ENCODE peak calls at places on chromosome 15, in seven cellular contexts. E is adrenal gland, V is upper lobe of left lung, F is prostate gland, M is uterus, T is stomach, H is breast epithelium. U is an unnamed sample.

GRCh38 chr15:32824777-32825176 is 107.0 kb downstream of the GREM1 start:
- DNase-seq in E (no peak), T (no peak), V (no peak), F (no peak), H (no peak), M (no peak), U (no peak)

GRCh38 chr15:65916664-65917406 is 47.5 kb downstream of the RAB11A start:
- DNase-seq in E (peak), V (peak), T (peak), H (peak), F (peak), M (no peak), U (peak)

GRCh38 chr15:51493892-51494291 is 128.7 kb downstream of the DMXL2 start:
- DNase-seq in H (no peak), E (no peak), T (no peak), V (no peak), M (no peak), F (no peak), U (no peak)

GRCh38 chr15:68792901-68793766 is 27.6 kb downstream of the ANP32A start:
- DNase-seq in H (peak), M (no peak), F (peak), T (peak), V (peak), E (no peak), U (no peak)

GRCh38 chr15:53193149-53193548 is 403.0 kb upstream of the ONECUT1 start:
- DNase-seq in F (no peak), V (no peak), E (no peak), M (no peak), H (no peak), T (no peak), U (no peak)

GRCh38 chr15:80614711-80615360 is 80.3 kb upstream of the ABHD17C start:
- DNase-seq in M (no peak), F (no peak), E (no peak), V (no peak), T (no peak), H (no peak), U (no peak)

GRCh38 chr15:95563634-95564033 is 766.9 kb upstream of the NR2F2 start:
- DNase-seq in F (no peak), H (no peak), M (no peak), V (no peak), T (no peak), E (no peak), U (no peak)

GRCh38 chr15:39079296-39079834 is 501.5 kb upstream of the THBS1 start:
- DNase-seq in T (no peak), V (no peak), H (no peak), E (no peak), F (no peak), M (no peak), U (no peak)

GRCh38 chr15:52255008-52255407 is 40.6 kb downstream of the MYO5C start:
- DNase-seq in T (no peak), H (no peak), V (no peak), M (no peak), E (no peak), F (no peak), U (no peak)

GRCh38 chr15:67380921-67381320 is 126.3 kb downstream of the IQCH start:
- DNase-seq in H (no peak), E (no peak), M (no peak), T (no peak), F (no peak), V (no peak), U (no peak)

GRCh38 chr15:64845183-64845611 is 3.5 kb downstream of the PLEKHO2 start:
- DNase-seq in T (no peak), M (no peak), H (no peak), F (no peak), E (peak), V (peak), U (peak)

GRCh38 chr15:92908369-92909057 is 8.4 kb downstream of the CHD2 start:
- DNase-seq in T (no peak), E (no peak), F (peak), H (no peak), M (no peak), V (no peak), U (no peak)

GRCh38 chr15:23753248-23753647 is 66.1 kb upstream of the NDN start:
- DNase-seq in E (no peak), M (no peak), F (no peak), H (no peak), V (no peak), T (no peak), U (no peak)

GRCh38 chr15:48355377-48355776 is 24.1 kb downstream of the DUT start:
- DNase-seq in E (no peak), V (no peak), M (no peak), F (no peak), H (no peak), T (no peak), U (no peak)

GRCh38 chr15:68565701-68566100 is 13.1 kb upstream of the CORO2B start:
- DNase-seq in H (no peak), T (no peak), E (no peak), M (peak), V (no peak), F (no peak), U (no peak)

GRCh38 chr15:85581495-85581894 is 201.1 kb downstream of the AKAP13 start:
- DNase-seq in V (peak), M (peak), H (no peak), E (peak), T (peak), F (no peak), U (peak)

GRCh38 chr15:69390575-69390974 is 23.6 kb upstream of the KIF23 start:
- DNase-seq in E (no peak), H (no peak), V (no peak), M (no peak), F (no peak), T (no peak), U (no peak)

GRCh38 chr15:29571728-29572454 is 250.4 kb downstream of the TJP1 start:
- DNase-seq in V (no peak), H (no peak), M (no peak), T (no peak), E (peak), F (no peak), U (no peak)

GRCh38 chr15:84605225-84605882 is 4.5 kb downstream of the ZSCAN2 start:
- DNase-seq in M (no peak), T (no peak), F (no peak), H (no peak), V (no peak), E (no peak), U (no peak)

DNA sequence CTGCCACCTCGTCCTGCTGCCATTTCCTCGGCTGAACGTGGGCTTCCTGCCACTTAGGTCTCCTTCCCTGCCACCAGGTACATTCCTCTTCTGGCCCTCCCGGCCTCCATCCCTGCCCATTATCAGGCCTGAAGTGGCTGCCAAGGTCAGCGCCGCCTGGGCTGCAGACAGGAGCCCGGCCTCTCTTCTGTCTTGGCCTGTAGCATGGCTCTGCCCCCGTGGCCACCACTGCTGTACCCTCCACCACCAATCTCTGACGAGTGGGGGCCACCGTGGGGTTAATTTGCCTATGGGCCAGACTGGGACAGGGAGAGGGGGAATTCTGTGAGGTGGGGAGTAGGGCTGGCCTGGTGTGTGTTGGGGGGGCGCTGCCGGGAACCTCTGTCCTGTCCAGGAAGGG is 2.0 kb upstream of the BAHD1 start:
- DNase-seq in T (peak), E (peak), V (no peak), H (no peak), F (no peak), M (no peak), U (peak)
- H3K4me3 ChIP-seq in T (no peak), E (no peak), V (no peak), H (no peak), F (no peak), M (no peak), U (no peak)

GRCh38 chr15:99250494-99251435 is 516 bp upstream of the LRRC28 start:
- DNase-seq in V (peak), H (peak), M (peak), T (peak), F (peak), E (peak), U (peak)
- TF ChIP-seq POLR2A in V (peak), H (peak), M (peak), T (peak), F (peak), E (peak), U (peak)

GRCh38 chr15:59366368-59367021 is 6.2 kb downstream of the MYO1E start:
- DNase-seq in M (no peak), V (no peak), H (no peak), T (no peak), E (no peak), F (no peak), U (no peak)

GRCh38 chr15:59371458-59372351 is 966 bp downstream of the MYO1E start:
- DNase-seq in V (peak), E (no peak), F (peak), T (peak), H (no peak), M (peak), U (peak)

GRCh38 chr15:59364238-59364637 is 8.4 kb downstream of the MYO1E start:
- DNase-seq in E (no peak), F (no peak), H (no peak), V (no peak), T (no peak), M (no peak), U (no peak)

GRCh38 chr15:59369597-59369996 is 3.1 kb downstream of the MYO1E start:
- DNase-seq in H (no peak), E (no peak), T (no peak), V (no peak), F (no peak), M (no peak), U (no peak)

GRCh38 chr15:59367022-59367451 is 5.6 kb downstream of the MYO1E start:
- DNase-seq in E (no peak), T (no peak), M (no peak), F (no peak), H (no peak), V (no peak), U (no peak)
- H3K27ac ChIP-seq in E (no peak), T (no peak), M (no peak), F (no peak), H (no peak), V (no peak), U (no peak)

GRCh38 chr15:100095896-100096600 is 245.7 kb downstream of the ADAMTS17 start:
- DNase-seq in V (no peak), T (no peak), M (no peak), H (no peak), F (no peak), E (no peak), U (no peak)

GRCh38 chr15:100094127-100094510 is 247.7 kb downstream of the ADAMTS17 start:
- DNase-seq in T (no peak), M (no peak), F (no peak), H (no peak), E (no peak), V (no peak), U (no peak)

GRCh38 chr15:100093211-100094126 is 248.3 kb downstream of the ADAMTS17 start:
- DNase-seq in F (no peak), T (no peak), H (no peak), M (no peak), V (no peak), E (no peak), U (no peak)

GRCh38 chr15:100092034-100092433 is 249.7 kb downstream of the ADAMTS17 start:
- DNase-seq in E (no peak), T (no peak), H (no peak), V (no peak), M (no peak), F (no peak), U (no peak)

DNA sequence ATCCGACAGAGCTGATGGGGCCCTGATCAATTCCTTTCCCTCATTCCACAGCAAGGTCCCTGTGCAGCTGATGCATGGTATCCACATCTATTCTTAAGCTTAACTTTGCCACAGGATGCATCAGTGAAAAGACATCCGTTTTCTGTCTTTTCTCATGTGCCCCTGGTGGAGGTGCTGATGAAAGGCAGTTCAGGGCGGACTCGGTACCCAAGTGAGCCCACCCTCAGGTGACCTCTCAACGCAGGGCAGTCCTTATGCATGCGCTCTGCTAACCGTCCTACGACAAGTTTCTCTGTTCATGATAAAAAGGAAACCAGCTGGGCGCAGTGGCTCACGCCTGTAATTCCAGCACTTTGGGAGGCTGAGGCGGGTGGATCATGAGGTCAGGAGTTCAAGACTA is 251.4 kb downstream of the ADAMTS17 start:
- DNase-seq in T (no peak), F (no peak), H (no peak), E (no peak), M (no peak), V (no peak), U (no peak)
- H3K4me3 ChIP-seq in T (no peak), F (no peak), H (no peak), E (no peak), M (no peak), V (no peak), U (no peak)

GRCh38 chr15:60592386-60593339 is 113.7 kb upstream of the ICE2 start:
- DNase-seq in E (peak), M (peak), H (peak), V (peak), T (peak), F (peak), U (peak)
- TF ChIP-seq POLR2A in E (peak), M (peak), H (peak), V (peak), T (peak), F (peak), U (peak)

U was measured in Peyer's patch.